ENCODE peak calls at places on chromosomes 4 and X, in five cellular contexts. One of them, this sample, is unnamed.

GRCh38 chr4:137387924-137388323 is 144.4 kb downstream of the PCDH18 start:
- DNase-seq in GM23248: peak
- DNase-seq in WTC11: no peak
- DNase-seq in stimulated activated naive CD4-positive, alpha-beta T cell: no peak
- DNase-seq in NCI-H2029: no peak
- DNase-seq in this sample: peak

GRCh38 chr4:88613417-88613875 is 21.2 kb downstream of the HERC3 start:
- DNase-seq in GM23248: no peak
- DNase-seq in NCI-H2029: peak
- DNase-seq in WTC11: no peak
- DNase-seq in stimulated activated naive CD4-positive, alpha-beta T cell: peak
- DNase-seq in this sample: no peak

GRCh38 chr4:76485450-76485849 is 50.4 kb downstream of the SHROOM3 start:
- DNase-seq in GM23248: no peak
- DNase-seq in WTC11: no peak
- DNase-seq in NCI-H2029: no peak
- DNase-seq in stimulated activated naive CD4-positive, alpha-beta T cell: no peak
- DNase-seq in this sample: no peak

GRCh38 chrX:38798956-38799355 is 2.3 kb upstream of the MID1IP1 start:
- DNase-seq in stimulated activated naive CD4-positive, alpha-beta T cell: no peak
- DNase-seq in GM23248: peak
- DNase-seq in WTC11: no peak
- DNase-seq in NCI-H2029: no peak
- DNase-seq in this sample: peak

GRCh38 chrX:47798861-47799260 is 37.8 kb upstream of the ZNF81 start:
- DNase-seq in NCI-H2029: no peak
- DNase-seq in GM23248: no peak
- DNase-seq in WTC11: no peak
- DNase-seq in stimulated activated naive CD4-positive, alpha-beta T cell: no peak
- DNase-seq in this sample: no peak

GRCh38 chr4:110867251-110867960 is 244.5 kb upstream of the PITX2 start:
- DNase-seq in stimulated activated naive CD4-positive, alpha-beta T cell: no peak
- DNase-seq in GM23248: peak
- DNase-seq in WTC11: no peak
- DNase-seq in NCI-H2029: no peak
- DNase-seq in this sample: no peak

GRCh38 chr4:140252144-140252741 is 98.3 kb upstream of the MAML3 start:
- DNase-seq in WTC11: peak
- DNase-seq in stimulated activated naive CD4-positive, alpha-beta T cell: peak
- DNase-seq in GM23248: no peak
- DNase-seq in NCI-H2029: peak
- DNase-seq in this sample: no peak

GRCh38 chr4:8393593-8394038 is 46.9 kb downstream of the ACOX3 start:
- DNase-seq in GM23248: peak
- DNase-seq in WTC11: no peak
- DNase-seq in NCI-H2029: no peak
- DNase-seq in stimulated activated naive CD4-positive, alpha-beta T cell: no peak
- DNase-seq in this sample: peak

GRCh38 chr4:69881173-69881773 is 21.3 kb upstream of the SULT1E1 start:
- DNase-seq in NCI-H2029: peak
- DNase-seq in WTC11: peak
- DNase-seq in stimulated activated naive CD4-positive, alpha-beta T cell: peak
- DNase-seq in GM23248: peak
- DNase-seq in this sample: peak

GRCh38 chrX:17035111-17035510 is 88.7 kb downstream of the REPS2 start:
- DNase-seq in GM23248: no peak
- DNase-seq in NCI-H2029: no peak
- DNase-seq in stimulated activated naive CD4-positive, alpha-beta T cell: no peak
- DNase-seq in WTC11: no peak
- DNase-seq in this sample: no peak

GRCh38 chr4:110164251-110164650 is 34.2 kb downstream of the ELOVL6 start:
- DNase-seq in stimulated activated naive CD4-positive, alpha-beta T cell: no peak
- DNase-seq in WTC11: no peak
- DNase-seq in NCI-H2029: no peak
- DNase-seq in GM23248: peak
- DNase-seq in this sample: peak

GRCh38 chr4:81631958-81632439 is 160.3 kb upstream of the RASGEF1B start:
- DNase-seq in GM23248: peak
- DNase-seq in stimulated activated naive CD4-positive, alpha-beta T cell: no peak
- DNase-seq in WTC11: no peak
- DNase-seq in NCI-H2029: peak
- DNase-seq in this sample: peak

GRCh38 chr4:155888171-155888570 is 15.3 kb upstream of the TDO2 start:
- DNase-seq in NCI-H2029: no peak
- DNase-seq in WTC11: no peak
- DNase-seq in stimulated activated naive CD4-positive, alpha-beta T cell: no peak
- DNase-seq in GM23248: no peak
- DNase-seq in this sample: no peak

GRCh38 chr4:13289391-13289790 is 194.7 kb downstream of the RAB28 start:
- DNase-seq in WTC11: no peak
- DNase-seq in GM23248: peak
- DNase-seq in stimulated activated naive CD4-positive, alpha-beta T cell: no peak
- DNase-seq in NCI-H2029: no peak
- DNase-seq in this sample: peak

GRCh38 chr4:12053951-12054350 is 625.3 kb upstream of the HS3ST1 start:
- DNase-seq in WTC11: no peak
- DNase-seq in stimulated activated naive CD4-positive, alpha-beta T cell: no peak
- DNase-seq in GM23248: no peak
- DNase-seq in NCI-H2029: no peak
- DNase-seq in this sample: no peak

GRCh38 chr4:165927815-165928214 is 54.8 kb downstream of the TLL1 start:
- DNase-seq in NCI-H2029: no peak
- DNase-seq in stimulated activated naive CD4-positive, alpha-beta T cell: no peak
- DNase-seq in WTC11: no peak
- DNase-seq in GM23248: no peak
- DNase-seq in this sample: no peak

GRCh38 chr4:66842401-66842800 is 702.9 kb downstream of the CENPC start:
- DNase-seq in NCI-H2029: no peak
- DNase-seq in WTC11: no peak
- DNase-seq in stimulated activated naive CD4-positive, alpha-beta T cell: no peak
- DNase-seq in GM23248: no peak
- DNase-seq in this sample: no peak

GRCh38 chr4:100124715-100125114 is 65.6 kb downstream of the DDIT4L start:
- DNase-seq in WTC11: no peak
- DNase-seq in NCI-H2029: no peak
- DNase-seq in stimulated activated naive CD4-positive, alpha-beta T cell: no peak
- DNase-seq in GM23248: no peak
- DNase-seq in this sample: no peak

GRCh38 chrX:42524374-42524773 is 253.6 kb downstream of the PPP1R2C start:
- DNase-seq in stimulated activated naive CD4-positive, alpha-beta T cell: no peak
- DNase-seq in NCI-H2029: no peak
- DNase-seq in WTC11: no peak
- DNase-seq in GM23248: peak
- DNase-seq in this sample: peak

GRCh38 chr4:109207060-109207459 is 95.4 kb downstream of the COL25A1 start:
- DNase-seq in GM23248: peak
- DNase-seq in WTC11: no peak
- DNase-seq in NCI-H2029: no peak
- DNase-seq in stimulated activated naive CD4-positive, alpha-beta T cell: no peak
- DNase-seq in this sample: peak

GRCh38 chrX:134604701-134605271 is 53.5 kb downstream of the PLAC1 start:
- DNase-seq in NCI-H2029: peak
- DNase-seq in WTC11: no peak
- DNase-seq in GM23248: peak
- DNase-seq in stimulated activated naive CD4-positive, alpha-beta T cell: no peak
- DNase-seq in this sample: peak

GRCh38 chr4:791866-792630 is 33.9 kb downstream of the CPLX1 start:
- DNase-seq in WTC11: peak
- DNase-seq in stimulated activated naive CD4-positive, alpha-beta T cell: no peak
- DNase-seq in GM23248: peak
- DNase-seq in NCI-H2029: no peak
- DNase-seq in this sample: peak